ENCODE peak calls at places on chromosomes 16 and 17, in seven cellular contexts. T, B, Z, D, J, P and X are unnamed samples.
A peak's percentile ranks its signal among the peaks of the same experiment; 100 is the strongest.

GRCh38 chr16:74456290-74456625 is 35.0 kb upstream of the CLEC18B start:
- DNase-seq in P (no peak), Z (no peak), T (no peak), B (no peak), J (no peak), D (no peak), X (no peak)

GRCh38 chr17:41265078-41265477 is at the start of gene KRTAP9-6:
- DNase-seq in T (no peak), P (no peak), Z (no peak), D (no peak), J (no peak), B (no peak), X (no peak)

GRCh38 chr16:10362077-10362863 is 23.6 kb upstream of the ATF7IP2 start:
- DNase-seq in B (no peak), Z (no peak), T (no peak), J (no peak), P (no peak), D (no peak), X (no peak)

GRCh38 chr16:54280751-54281150 is 5.8 kb downstream of the IRX3 start:
- DNase-seq in Z (no peak), D (peak; percentile 13), T (no peak), J (no peak), B (no peak), P (no peak), X (no peak)

GRCh38 chr16:58187657-58188430 is 10.1 kb downstream of the CSNK2A2 start:
- DNase-seq in Z (no peak), T (no peak), B (no peak), D (no peak), P (no peak), J (no peak), X (no peak)

GRCh38 chr17:66677201-66677981 is 157.5 kb upstream of the CACNG5 start:
- DNase-seq in J (no peak), P (no peak), B (no peak), D (no peak), T (no peak), Z (peak; percentile 94), X (no peak)

GRCh38 chr17:63425478-63425877 is 20.6 kb downstream of the CYB561 start:
- DNase-seq in T (peak; percentile 75), J (no peak), Z (peak; percentile 84), D (peak; percentile 78), P (peak; percentile 78), B (peak; percentile 78), X (peak; percentile 89)

GRCh38 chr17:57724038-57724728 is 20.9 kb downstream of the CCDC182 start:
- DNase-seq in Z (no peak), B (no peak), T (no peak), D (no peak), P (no peak), J (no peak), X (no peak)

DNA sequence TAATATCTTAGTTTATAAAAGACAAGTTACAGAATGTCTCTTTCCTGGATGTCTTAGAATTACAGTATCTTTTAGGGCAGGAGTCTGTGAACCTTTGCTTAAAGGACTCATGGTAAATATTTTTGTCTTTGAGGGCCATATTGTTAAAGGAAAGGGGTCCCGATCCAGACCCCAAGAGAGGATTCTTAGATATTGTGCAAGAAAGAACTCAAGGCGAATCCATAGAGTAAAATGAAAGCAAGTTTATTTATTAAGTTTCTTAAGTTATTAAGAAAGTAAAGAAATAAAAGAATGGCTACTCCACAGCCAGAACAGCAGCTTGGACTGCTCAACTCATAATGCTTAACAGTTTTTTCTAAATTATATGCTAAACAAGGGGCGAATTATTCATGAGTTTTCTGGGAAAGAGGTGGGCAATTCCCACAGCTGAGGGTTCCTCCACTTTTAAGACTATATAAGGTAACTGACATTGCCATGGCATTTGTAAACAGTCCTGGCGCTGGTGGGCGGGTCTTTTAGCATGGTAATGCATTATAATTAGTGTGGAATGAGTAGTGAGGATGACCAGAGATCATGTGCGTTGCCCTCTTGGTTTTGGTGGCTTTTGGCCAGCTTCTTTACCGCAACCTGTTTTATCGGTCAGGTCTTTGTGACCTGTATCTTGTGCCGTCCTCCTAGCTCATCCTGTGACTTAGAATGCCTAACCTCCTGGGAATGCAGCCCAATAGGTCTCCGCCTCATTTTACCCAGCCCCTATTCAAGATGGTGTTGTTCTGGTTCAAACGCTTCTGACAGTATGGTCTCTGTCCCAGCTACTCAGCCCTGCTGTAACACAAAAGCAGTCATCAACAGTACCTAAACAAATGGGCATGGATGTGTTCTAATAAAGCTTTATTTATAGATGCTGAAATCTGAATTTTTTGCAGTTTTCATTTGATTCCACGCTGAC is 53.2 kb downstream of the BMERB1 start:
- DNase-seq in J (no peak), B (no peak), P (no peak), Z (no peak), D (peak; percentile 47), T (no peak), X (no peak)
- H3K27ac ChIP-seq in J (peak overlapping the region; percentile 97), B (no peak overlapping the region), P (no peak overlapping the region), Z (peak overlapping the region; percentile 35), D (peak overlapping the region; percentile 84), T (no peak overlapping the region), X (no peak overlapping the region)

DNA sequence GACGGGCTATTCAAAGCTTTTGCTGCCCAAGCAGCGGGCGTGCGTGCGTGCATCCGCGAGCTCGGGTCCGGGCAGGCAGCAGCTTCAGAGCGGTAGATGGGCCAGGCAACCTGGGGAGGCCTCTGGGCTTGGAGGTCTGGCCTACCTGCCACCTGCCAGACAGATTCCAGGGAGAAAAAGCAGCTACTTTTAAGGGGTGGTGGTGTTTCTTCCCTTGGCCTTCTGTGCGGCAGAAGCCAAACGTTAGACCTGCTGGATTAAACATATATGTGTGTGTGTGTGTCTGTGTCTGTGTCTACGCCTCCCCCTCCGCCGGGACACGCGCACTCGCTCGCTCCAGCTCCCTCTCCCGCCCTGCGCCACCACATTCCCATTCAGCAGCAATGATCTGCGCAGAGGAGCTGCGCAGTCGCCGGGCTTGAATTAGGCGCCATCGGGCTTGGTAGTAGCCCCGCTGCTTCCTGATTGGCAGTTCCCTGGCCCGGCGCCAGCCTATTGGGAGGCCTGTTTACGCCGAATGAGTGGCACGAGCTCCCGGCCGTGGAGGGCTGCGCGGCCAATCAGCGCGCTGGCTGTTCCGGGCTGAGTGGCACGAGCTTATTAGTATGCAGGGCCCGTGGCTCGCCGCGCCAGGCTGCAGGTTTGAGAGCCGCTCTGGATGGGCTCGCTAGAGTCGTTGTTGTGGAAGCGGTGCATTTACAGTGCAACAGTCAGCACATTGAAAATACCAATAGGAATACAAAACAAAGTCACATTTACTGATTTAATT is at the start of gene BAHCC1:
- DNase-seq in B (peak; percentile 100), T (peak; percentile 100), D (peak; percentile 100), Z (peak; percentile 100), J (peak; percentile 100), P (peak; percentile 100), X (peak; percentile 100)
- TF ChIP-seq POLR2A in B (peak; percentile 92), T (peak; percentile 95), D (peak; percentile 99), Z (peak; percentile 94), J (peak; percentile 98), P (peak; percentile 98), X (peak; percentile 91)

GRCh38 chr17:48160177-48160967 is 52.8 kb downstream of the SNX11 start:
- DNase-seq in Z (no peak), T (no peak), B (peak; percentile 50), D (no peak), P (no peak), J (peak; percentile 25), X (no peak)
- H3K27me3 ChIP-seq in Z (peaks cover 52% of the 10 kb centered on the region), T (no peaks in the 10 kb centered on the region), B (no peaks in the 10 kb centered on the region), D (no peaks in the 10 kb centered on the region), P (no peaks in the 10 kb centered on the region), J (no peaks in the 10 kb centered on the region), X (no peaks in the 10 kb centered on the region)

GRCh38 chr17:44111777-44112176 is 11.7 kb downstream of the HDAC5 start:
- DNase-seq in J (no peak), P (no peak), B (no peak), D (no peak), Z (no peak), T (no peak), X (no peak)

GRCh38 chr17:44113868-44114840 is 9.3 kb downstream of the HDAC5 start:
- DNase-seq in B (no peak), P (no peak), T (no peak), J (no peak), Z (no peak), D (no peak), X (no peak)

GRCh38 chr17:44113382-44113781 is 10.1 kb downstream of the HDAC5 start:
- DNase-seq in B (no peak), T (no peak), P (no peak), D (no peak), J (no peak), Z (no peak), X (no peak)

GRCh38 chr17:44110823-44111633 is 12.4 kb downstream of the HDAC5 start:
- DNase-seq in D (no peak), T (peak; percentile 100), Z (peak; percentile 86), B (peak; percentile 98), P (peak; percentile 100), J (peak; percentile 99), X (peak; percentile 98)

GRCh38 chr17:44112284-44113280 is 10.9 kb downstream of the HDAC5 start:
- DNase-seq in Z (no peak), J (no peak), B (no peak), P (peak; percentile 87), D (no peak), T (peak; percentile 42), X (peak; percentile 35)
- H3K27ac ChIP-seq in Z (no peak overlapping the region), J (peak overlapping the region; percentile 25), B (peak overlapping the region; percentile 93), P (peak overlapping the region; percentile 91), D (no peak overlapping the region), T (peak overlapping the region; percentile 40), X (peak overlapping the region; percentile 91)

GRCh38 chr17:3030096-3030495 is 33.3 kb downstream of the OR1D5 start:
- DNase-seq in D (no peak), T (no peak), P (no peak), Z (peak; percentile 89), B (no peak), J (no peak), X (no peak)

GRCh38 chr17:3034578-3034920 is 28.9 kb downstream of the OR1D5 start:
- DNase-seq in B (no peak), P (no peak), D (no peak), T (no peak), Z (no peak), J (no peak), X (no peak)

GRCh38 chr17:3033741-3034577 is 29.4 kb downstream of the OR1D5 start:
- DNase-seq in P (no peak), J (no peak), Z (no peak), D (no peak), B (no peak), T (peak; percentile 11), X (no peak)

GRCh38 chr17:3033248-3033640 is 30.2 kb downstream of the OR1D5 start:
- DNase-seq in P (no peak), Z (no peak), J (no peak), B (no peak), D (no peak), T (peak; percentile 5), X (no peak)

DNA sequence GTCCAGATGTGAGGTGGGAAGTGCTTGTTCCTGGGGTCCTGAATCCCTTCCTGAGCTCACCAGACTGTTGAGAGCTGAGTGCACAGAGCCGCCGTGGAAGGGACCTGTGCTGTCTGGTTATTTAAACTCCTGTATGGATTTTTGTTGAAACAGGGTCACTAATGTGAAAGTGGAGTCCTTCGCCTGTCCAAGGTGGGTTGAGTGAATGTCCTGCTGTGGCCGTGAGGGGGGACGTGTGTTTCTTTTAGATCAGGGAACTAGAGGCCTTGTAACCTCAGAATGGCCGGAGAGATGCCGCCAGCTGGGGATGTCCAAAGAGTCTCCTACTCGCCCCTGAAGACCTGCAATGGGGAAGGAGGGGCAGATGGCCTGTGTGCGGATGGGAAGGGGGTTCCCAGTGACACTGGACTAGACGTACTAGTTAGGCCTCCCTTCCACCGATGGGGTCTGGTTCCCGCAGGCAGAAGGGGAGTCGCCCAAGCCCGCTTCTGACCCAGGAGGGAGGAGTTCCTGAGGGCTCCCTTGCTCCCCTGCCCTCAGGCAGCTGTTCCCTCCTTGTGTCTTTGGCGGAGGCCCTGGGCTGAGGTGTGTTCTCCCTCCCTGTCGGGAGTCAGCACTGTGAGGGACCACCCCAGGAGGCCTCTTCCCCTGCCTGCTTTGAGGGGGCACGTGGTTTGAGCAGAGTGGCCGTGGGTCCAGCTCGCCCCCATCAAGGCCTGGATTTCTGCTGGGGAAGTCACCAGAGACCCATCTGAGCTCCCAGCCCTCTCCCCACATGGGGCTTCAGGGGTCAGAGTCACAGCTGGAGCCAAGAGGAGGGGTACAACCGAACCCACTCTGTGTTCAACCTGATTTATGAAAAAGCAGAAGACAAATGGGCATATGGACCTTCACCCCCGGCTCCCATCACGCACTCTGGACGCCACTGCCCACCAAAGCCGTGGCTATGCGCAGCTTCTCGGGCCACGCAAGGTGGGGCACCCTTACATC is 30.9 kb downstream of the OR1D5 start:
- DNase-seq in P (no peak), B (no peak), Z (no peak), D (no peak), J (no peak), T (peak; percentile 8), X (no peak)
- TF ChIP-seq POLR2A in P (no peak), B (no peak), Z (no peak), D (no peak), J (no peak), T (no peak), X (no peak)